ENCODE peak calls at places on chromosomes 13 and 19, in ten cellular contexts. K is endodermal cell, Q is fibroblast of the aortic adventitia, D is PC-3, I is cardiac fibroblast, F is esophagus squamous epithelium, G is HFF-Myc, C is endothelial cell, L is spleen, Y is foreskin fibroblast. X is an unnamed sample.

GRCh38 chr19:53980553-53981407 is 10.7 kb upstream of the CACNG6 start:
- DNase-seq in F (no peak), Q (peak; percentile 96), Y (peak; percentile 19), D (peak; percentile 94), I (peak; percentile 96), L (no peak), C (no peak), K (peak; percentile 94), G (no peak), X (no peak)

GRCh38 chr13:50130686-50131051 is 115.4 kb downstream of the KCNRG start:
- DNase-seq in K (peak; percentile 80), C (peak; percentile 45), D (peak; percentile 21), I (peak; percentile 59), L (peak; percentile 84), F (no peak), Y (peak; percentile 69), G (no peak), Q (peak; percentile 67), X (no peak)

GRCh38 chr19:38142176-38143035 is 81.6 kb downstream of the DPF1 start:
- DNase-seq in I (peak; percentile 67), Q (peak; percentile 56), L (no peak), K (peak; percentile 94), D (peak; percentile 31), G (no peak), C (peak; percentile 72), F (no peak), Y (peak; percentile 67), X (no peak)

GRCh38 chr13:111177803-111178389 is 62.8 kb downstream of the ARHGEF7 start:
- DNase-seq in F (no peak), L (no peak), D (no peak), G (no peak), Y (peak; percentile 42), K (no peak), Q (peak; percentile 23), C (no peak), I (peak; percentile 37), X (peak; percentile 58)

GRCh38 chr19:38800577-38801347 is 11.8 kb downstream of the LGALS7B start:
- DNase-seq in Y (no peak), I (no peak), Q (no peak), K (no peak), F (no peak), L (no peak), G (no peak), D (no peak), C (no peak), X (no peak)

GRCh38 chr13:50485979-50486935 is 357.2 kb downstream of the DLEU7 start:
- DNase-seq in K (peak; percentile 49), F (no peak), C (no peak), Q (peak; percentile 84), G (peak; percentile 4), I (peak; percentile 66), L (no peak), Y (peak; percentile 44), D (no peak), X (no peak)

GRCh38 chr13:97953376-97953970 is at the start of gene IPO5:
- DNase-seq in Y (peak; percentile 20), I (no peak), K (no peak), D (no peak), C (no peak), Q (no peak), L (no peak), F (no peak), G (no peak), X (peak; percentile 84)

GRCh38 chr19:6772028-6772865 is at the start of gene VAV1:
- DNase-seq in C (no peak), Y (no peak), K (peak; percentile 57), Q (no peak), I (no peak), D (no peak), L (peak; percentile 97), G (no peak), F (peak; percentile 55), X (no peak)

GRCh38 chr13:54449922-54450321 is 1421.3 kb downstream of the OLFM4 start:
- DNase-seq in D (peak; percentile 23), F (no peak), G (no peak), Y (no peak), K (no peak), C (no peak), L (no peak), I (no peak), Q (no peak), X (no peak)

GRCh38 chr13:36344886-36345437 is 1.2 kb downstream of the SPART start:
- DNase-seq in G (no peak), F (no peak), Y (no peak), L (no peak), Q (peak; percentile 41), I (peak; percentile 33), C (no peak), K (peak; percentile 57), D (no peak), X (no peak)

GRCh38 chr13:24619302-24619701 is 60.9 kb upstream of the ATP12A start:
- DNase-seq in Q (no peak), K (no peak), G (no peak), F (no peak), L (no peak), D (no peak), Y (no peak), I (no peak), C (no peak), X (no peak)

GRCh38 chr19:46716013-46716671 is 772 bp downstream of the PRKD2 start:
- DNase-seq in I (no peak), G (no peak), D (no peak), Q (no peak), F (no peak), Y (peak; percentile 56), C (peak; percentile 63), L (peak; percentile 87), K (peak; percentile 82), X (no peak)
- TF ChIP-seq CTCF in I (no peak), G (no peak), D (no peak), Q (no peak), F (no peak), Y (no peak), C (peak; percentile 10), L (no peak), K (peak; percentile 66), X (no peak)

GRCh38 chr19:33767898-33768413 is 28.7 kb upstream of the KCTD15 start:
- DNase-seq in D (peak; percentile 25), C (peak; percentile 91), Q (peak; percentile 10), K (peak; percentile 96), L (no peak), F (no peak), G (no peak), Y (peak; percentile 35), I (peak; percentile 24), X (no peak)
- TF ChIP-seq CTCF in D (no peak), C (no peak), Q (no peak), K (peak; percentile 77), L (no peak), F (no peak), G (peak; percentile 38), Y (no peak), I (peak; percentile 21), X (peak; percentile 32)

GRCh38 chr13:99836291-99836690 is 135.3 kb downstream of the ZIC5 start:
- DNase-seq in G (no peak), L (no peak), F (no peak), Q (no peak), Y (no peak), D (no peak), C (no peak), I (no peak), K (no peak), X (no peak)
- TF ChIP-seq CTCF in G (no peak), L (no peak), F (no peak), Q (no peak), Y (no peak), D (no peak), C (no peak), I (no peak), K (no peak), X (no peak)

GRCh38 chr13:42048625-42049453 is at the start of gene DGKH:
- DNase-seq in C (peak; percentile 73), G (no peak), D (peak; percentile 61), L (peak; percentile 88), K (peak; percentile 90), Y (peak; percentile 89), I (peak; percentile 84), Q (peak; percentile 71), F (no peak), X (no peak)
- TF ChIP-seq CTCF in C (peak; percentile 16), G (no peak), D (peak; percentile 29), L (no peak), K (peak; percentile 31), Y (no peak), I (no peak), Q (no peak), F (no peak), X (no peak)

GRCh38 chr13:60370343-60370742 is 26.7 kb upstream of the TDRD3 start:
- DNase-seq in C (no peak), F (no peak), L (no peak), Q (no peak), D (no peak), I (no peak), K (no peak), G (no peak), Y (no peak), X (no peak)

GRCh38 chr13:60372141-60372540 is 24.9 kb upstream of the TDRD3 start:
- DNase-seq in F (no peak), Q (no peak), L (no peak), I (no peak), G (no peak), C (no peak), Y (no peak), D (no peak), K (no peak), X (no peak)

GRCh38 chr13:60363288-60363687 is 33.7 kb upstream of the TDRD3 start:
- DNase-seq in F (no peak), I (no peak), Y (no peak), Q (no peak), G (no peak), C (no peak), K (no peak), D (no peak), L (no peak), X (no peak)

GRCh38 chr13:60369242-60369641 is 27.8 kb upstream of the TDRD3 start:
- DNase-seq in G (no peak), L (no peak), Y (peak; percentile 2), F (no peak), Q (peak; percentile 6), K (no peak), C (no peak), D (peak; percentile 10), I (no peak), X (no peak)
- TF ChIP-seq CTCF in G (peak; percentile 8), L (no peak), Y (peak; percentile 25), F (no peak), Q (peak; percentile 50), K (peak; percentile 69), C (peak; percentile 81), D (peak; percentile 20), I (peak; percentile 44), X (no peak)

GRCh38 chr19:46825731-46826055 is 25.0 kb downstream of the AP2S1 start:
- DNase-seq in D (peak; percentile 69), Q (no peak), I (no peak), L (no peak), F (no peak), K (no peak), Y (no peak), C (no peak), G (no peak), X (no peak)
- TF ChIP-seq CTCF in D (no peak), Q (no peak), I (no peak), L (no peak), F (no peak), K (no peak), Y (no peak), C (no peak), G (no peak), X (no peak)

GRCh38 chr19:4829001-4829712 is 2.4 kb downstream of the TICAM1 start:
- DNase-seq in F (no peak), C (no peak), I (no peak), D (no peak), Y (no peak), K (no peak), G (no peak), L (peak; percentile 77), Q (no peak), X (no peak)
- TF ChIP-seq CTCF in F (no peak), C (no peak), I (no peak), D (no peak), Y (no peak), K (no peak), G (no peak), L (no peak), Q (no peak), X (peak; percentile 15)